ENCODE peak calls at places on chromosome 21, in four cellular contexts. M is heart right ventricle, T is body of pancreas, B is fibroblast of lung. N is an unnamed sample.

GRCh38 chr21:35333831-35334593 is 284.9 kb upstream of the RUNX1 start:
- DNase-seq in M (no peak), T (peak; percentile 24), B (no peak), N (no peak)

GRCh38 chr21:34938079-34938764 is 110.9 kb downstream of the RUNX1 start:
- DNase-seq in M (no peak), T (no peak), B (no peak), N (peak; percentile 58)

GRCh38 chr21:34813266-34813886 is 144.6 kb downstream of the CLIC6 start:
- DNase-seq in M (no peak), T (no peak), B (peak; percentile 86), N (peak; percentile 72)

GRCh38 chr21:32572574-32573420 is 12.5 kb downstream of the TCP10L start:
- DNase-seq in M (no peak), T (peak; percentile 72), B (no peak), N (no peak)

GRCh38 chr21:35412231-35412630 is 363.1 kb upstream of the RUNX1 start:
- DNase-seq in M (no peak), T (no peak), B (no peak), N (no peak)

GRCh38 chr21:26124421-26124833 is 46.1 kb downstream of the APP start:
- DNase-seq in M (no peak), T (no peak), B (peak; percentile 61), N (peak; percentile 60)

GRCh38 chr21:39381009-39381408 is 32.1 kb upstream of the HMGN1 start:
- DNase-seq in M (no peak), T (no peak), B (no peak), N (no peak)

GRCh38 chr21:38377165-38378093 is 120.6 kb downstream of the KCNJ15 start:
- DNase-seq in M (no peak), T (no peak), B (no peak), N (no peak)

GRCh38 chr21:44709426-44710293 is 1.7 kb downstream of the TSPEAR start:
- DNase-seq in M (no peak), T (no peak), B (no peak), N (no peak)

GRCh38 chr21:42013338-42013737 is 3.2 kb upstream of the ZBTB21 start:
- DNase-seq in M (no peak), T (no peak), B (no peak), N (no peak)

GRCh38 chr21:35256468-35256988 is 207.4 kb upstream of the RUNX1 start:
- DNase-seq in M (peak; percentile 75), T (peak; percentile 92), B (peak; percentile 99), N (peak; percentile 100)

GRCh38 chr21:27450216-27450615 is 483.3 kb upstream of the ADAMTS5 start:
- DNase-seq in M (no peak), T (no peak), B (no peak), N (no peak)

GRCh38 chr21:23249760-23250159 is 2251.6 kb downstream of the NCAM2 start:
- DNase-seq in M (no peak), T (no peak), B (no peak), N (no peak)

GRCh38 chr21:35211767-35212166 is 162.7 kb upstream of the RUNX1 start:
- DNase-seq in M (no peak), T (no peak), B (peak; percentile 97), N (no peak)

GRCh38 chr21:42839271-42840231 is 39.8 kb downstream of the WDR4 start:
- DNase-seq in M (no peak), T (no peak), B (no peak), N (no peak)

GRCh38 chr21:38800924-38801744 is 4.6 kb upstream of the ETS2 start:
- DNase-seq in M (no peak), T (no peak), B (no peak), N (no peak)

GRCh38 chr21:38234395-38235142 is 22.2 kb upstream of the KCNJ15 start:
- DNase-seq in M (no peak), T (peak; percentile 40), B (no peak), N (no peak)

GRCh38 chr21:27220416-27220815 is 253.5 kb upstream of the ADAMTS5 start:
- DNase-seq in M (no peak), T (no peak), B (no peak), N (no peak)

GRCh38 chr21:44305691-44306090 is 5.8 kb downstream of the PFKL start:
- DNase-seq in M (no peak), T (no peak), B (no peak), N (no peak)

GRCh38 chr21:43853851-43854772 is 10.9 kb upstream of the AGPAT3 start:
- DNase-seq in M (no peak), T (no peak), B (no peak), N (no peak)

GRCh38 chr21:40339050-40339449 is 471.8 kb downstream of the PCP4 start:
- DNase-seq in M (no peak), T (peak; percentile 12), B (no peak), N (no peak)

GRCh38 chr21:32770514-32771133 is 931 bp downstream of the PAXBP1 start:
- DNase-seq in M (no peak), T (no peak), B (no peak), N (peak; percentile 6)

GRCh38 chr21:27572681-27573080 is 605.8 kb upstream of the ADAMTS5 start:
- DNase-seq in M (no peak), T (no peak), B (peak; percentile 75), N (peak; percentile 55)

GRCh38 chr21:42562258-42562657 is 48.6 kb downstream of the SLC37A1 start:
- DNase-seq in M (no peak), T (no peak), B (no peak), N (no peak)

GRCh38 chr21:33434770-33435360 is 31.7 kb downstream of the IFNGR2 start:
- DNase-seq in M (no peak), T (peak; percentile 44), B (peak; percentile 96), N (peak; percentile 89)

GRCh38 chr21:34553199-34553952 is 41.4 kb upstream of the KCNE1 start:
- DNase-seq in M (no peak), T (no peak), B (peak; percentile 67), N (peak; percentile 48)

GRCh38 chr21:28906236-28906635 is 86.4 kb downstream of the LTN1 start:
- DNase-seq in M (no peak), T (no peak), B (no peak), N (no peak)

GRCh38 chr21:28913071-28913470 is 79.6 kb downstream of the LTN1 start:
- DNase-seq in M (no peak), T (no peak), B (no peak), N (no peak)

GRCh38 chr21:28908351-28908750 is 84.3 kb downstream of the LTN1 start:
- DNase-seq in M (no peak), T (no peak), B (no peak), N (no peak)

GRCh38 chr21:28906841-28907240 is 85.8 kb downstream of the LTN1 start:
- DNase-seq in M (no peak), T (no peak), B (no peak), N (no peak)

GRCh38 chr21:28910280-28910887 is 82.3 kb downstream of the LTN1 start:
- DNase-seq in M (no peak), T (no peak), B (no peak), N (no peak)
- H3K27ac ChIP-seq in M (no peak overlapping the region), T (no peak overlapping the region), B (no peak overlapping the region), N (no peak overlapping the region)

GRCh38 chr21:31103571-31104265 is 65.4 kb upstream of the KRTAP19-8 start:
- DNase-seq in M (no peak), T (no peak), B (no peak), N (no peak)
- H3K4me3 ChIP-seq in M (no peak overlapping the region), T (no peak overlapping the region), B (no peak overlapping the region), N (no peak overlapping the region)

GRCh38 chr21:18498428-18498827 is 94.8 kb upstream of the TMPRSS15 start:
- DNase-seq in M (no peak), T (no peak), B (no peak), N (no peak)

GRCh38 chr21:18495553-18495952 is 92.0 kb upstream of the TMPRSS15 start:
- DNase-seq in M (no peak), T (no peak), B (no peak), N (no peak)

DNA sequence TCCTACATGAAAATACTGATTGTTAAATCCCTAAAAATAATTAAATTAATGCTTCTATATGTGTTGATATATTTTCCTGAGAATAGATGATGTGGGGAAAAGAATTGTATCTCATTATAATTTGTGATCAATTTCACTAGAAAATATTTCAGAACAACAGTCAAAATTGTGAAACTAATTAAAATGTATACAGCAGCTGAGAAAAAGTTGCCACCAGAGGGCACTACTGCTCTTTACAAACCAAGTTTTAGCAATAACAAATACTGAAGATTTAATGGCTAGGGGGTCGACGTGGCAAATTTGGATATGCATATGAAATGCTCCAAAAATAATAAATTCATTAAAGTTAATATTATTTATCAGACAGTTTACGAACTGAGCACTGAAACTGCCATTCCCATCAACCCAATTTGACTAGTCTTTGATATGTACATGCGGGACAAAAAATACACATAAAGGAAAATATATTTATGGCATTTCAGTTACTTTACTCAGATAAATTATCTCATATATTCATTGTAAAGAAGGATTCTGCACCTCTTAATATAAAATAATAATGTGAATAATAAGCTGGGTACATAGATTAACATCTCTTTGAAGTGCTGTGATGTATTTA is 96.3 kb upstream of the TMPRSS15 start:
- DNase-seq in M (no peak), T (peak; percentile 44), B (peak; percentile 52), N (peak; percentile 44)
- TF ChIP-seq CTCF in M (peak; percentile 32), T (peak; percentile 68), B (peak; percentile 32), N (peak; percentile 72)

DNA sequence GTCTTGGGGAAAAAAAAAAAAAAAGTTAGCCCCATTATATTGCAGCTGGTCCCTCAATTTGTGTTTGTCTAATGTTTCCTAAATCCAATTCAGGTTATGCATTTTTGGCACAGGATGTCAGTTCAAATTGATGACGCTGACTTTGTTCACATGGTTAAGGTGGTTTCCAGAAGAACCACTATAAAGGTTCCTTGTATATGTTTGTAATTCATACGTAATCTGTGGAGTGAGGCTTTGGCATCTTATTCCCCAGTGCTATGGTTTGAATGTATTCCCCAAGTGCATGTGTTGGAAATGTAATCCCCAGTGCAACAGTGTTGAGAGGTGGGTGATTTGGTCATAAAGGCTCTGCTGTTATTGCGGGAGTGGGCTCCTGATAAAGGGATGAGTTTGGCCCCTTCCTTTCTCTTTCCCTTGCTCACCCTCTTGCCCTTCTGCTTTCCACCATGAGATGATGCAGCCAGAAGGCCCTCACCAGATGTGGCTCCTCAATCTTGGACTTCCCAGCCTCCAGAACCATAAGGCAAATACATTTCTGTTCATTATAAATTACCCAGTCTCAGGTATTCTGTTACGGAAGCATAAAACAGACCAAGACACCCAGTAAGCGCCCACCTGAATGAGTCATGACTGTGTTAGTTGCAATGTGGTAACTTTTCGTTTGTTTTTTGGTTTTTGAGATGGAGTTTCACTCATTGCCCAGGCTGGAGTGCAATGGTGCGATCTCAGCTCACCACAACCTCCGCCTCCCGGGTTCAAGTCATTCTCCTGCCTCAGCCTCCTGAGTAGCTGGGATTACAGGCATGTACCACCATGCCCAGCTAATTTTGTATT is 19.5 kb upstream of the HLCS start:
- DNase-seq in M (no peak), T (no peak), B (no peak), N (no peak)
- H3K27ac ChIP-seq in M (no peak overlapping the region), T (no peak overlapping the region), B (no peak overlapping the region), N (no peak overlapping the region)

GRCh38 chr21:16192900-16193299 is 463.1 kb downstream of the USP25 start:
- DNase-seq in M (no peak), T (no peak), B (peak; percentile 34), N (no peak)

GRCh38 chr21:16194851-16195251 is 465.1 kb downstream of the USP25 start:
- DNase-seq in M (no peak), T (no peak), B (peak; percentile 53), N (peak; percentile 43)

GRCh38 chr21:16195896-16196443 is 466.2 kb downstream of the USP25 start:
- DNase-seq in M (no peak), T (no peak), B (peak; percentile 27), N (no peak)

GRCh38 chr21:16195476-16195875 is 465.7 kb downstream of the USP25 start:
- DNase-seq in M (no peak), T (no peak), B (peak; percentile 86), N (peak; percentile 48)

GRCh38 chr21:16193758-16194606 is 464.2 kb downstream of the USP25 start:
- DNase-seq in M (peak; percentile 48), T (peak; percentile 29), B (peak; percentile 87), N (peak; percentile 80)
- H3K4me3 ChIP-seq in M (peak overlapping the region; percentile 58), T (no peak overlapping the region), B (peak overlapping the region; percentile 49), N (peak overlapping the region; percentile 55)

GRCh38 chr21:45880097-45881068 is 101.2 kb upstream of the COL6A1 start:
- DNase-seq in M (peak; percentile 65), T (peak; percentile 66), B (peak; percentile 86), N (peak; percentile 76)
- TF ChIP-seq CTCF in M (peak; percentile 38), T (peak; percentile 37), B (peak; percentile 46), N (peak; percentile 83)